ENCODE peak calls at places on chromosome 5, in five cellular contexts. Z, L, E, S and U are unnamed samples.

GRCh38 chr5:32642276-32643002 is 57.1 kb downstream of the SUB1 start:
- DNase-seq in Z (no peak), L (peak), E (no peak), S (no peak), U (peak)

GRCh38 chr5:91110709-91111108 is 272.4 kb downstream of the ARRDC3 start:
- DNase-seq in Z (no peak), L (no peak), E (no peak), S (no peak), U (peak)

GRCh38 chr5:132087661-132088060 is 14.1 kb downstream of the CSF2 start:
- DNase-seq in Z (no peak), L (no peak), E (no peak), S (no peak), U (no peak)

GRCh38 chr5:56941981-56942380 is 9.9 kb downstream of the MIER3 start:
- DNase-seq in Z (no peak), L (no peak), E (no peak), S (no peak), U (peak)

GRCh38 chr5:131996210-131997025 is 15.0 kb downstream of the ACSL6 start:
- DNase-seq in Z (no peak), L (no peak), E (no peak), S (peak), U (no peak)

GRCh38 chr5:168291961-168292782 is 727 bp downstream of the WWC1 start:
- DNase-seq in Z (no peak), L (no peak), E (no peak), S (peak), U (no peak)

GRCh38 chr5:169084775-169085566 is 216.0 kb downstream of the SLIT3 start:
- DNase-seq in Z (no peak), L (no peak), E (no peak), S (no peak), U (no peak)

GRCh38 chr5:54311178-54311811 is 922 bp upstream of the ARL15 start:
- DNase-seq in Z (no peak), L (no peak), E (no peak), S (no peak), U (no peak)

GRCh38 chr5:2896371-2897275 is 145.1 kb upstream of the IRX2 start:
- DNase-seq in Z (no peak), L (no peak), E (no peak), S (no peak), U (no peak)

GRCh38 chr5:78731884-78732283 is 83.3 kb upstream of the LHFPL2 start:
- DNase-seq in Z (no peak), L (no peak), E (no peak), S (no peak), U (peak)

GRCh38 chr5:60223342-60223741 is 329.8 kb upstream of the PDE4D start:
- DNase-seq in Z (no peak), L (no peak), E (no peak), S (no peak), U (no peak)

GRCh38 chr5:102737161-102737560 is 17.9 kb upstream of the PAM start:
- DNase-seq in Z (no peak), L (no peak), E (no peak), S (no peak), U (no peak)

GRCh38 chr5:36651775-36652685 is 45.6 kb downstream of the SLC1A3 start:
- DNase-seq in Z (no peak), L (no peak), E (no peak), S (no peak), U (peak)

GRCh38 chr5:112833971-112834370 is 27.1 kb upstream of the SRP19 start:
- DNase-seq in Z (no peak), L (no peak), E (no peak), S (no peak), U (no peak)

GRCh38 chr5:90983148-90983547 is 400.0 kb downstream of the ARRDC3 start:
- DNase-seq in Z (no peak), L (peak), E (no peak), S (no peak), U (peak)

GRCh38 chr5:139543423-139543991 is 17.6 kb upstream of the UBE2D2 start:
- DNase-seq in Z (no peak), L (no peak), E (peak), S (peak), U (peak)

GRCh38 chr5:116583085-116583766 is 8.6 kb upstream of the SEMA6A start:
- DNase-seq in Z (no peak), L (no peak), E (no peak), S (no peak), U (no peak)

GRCh38 chr5:148541054-148541835 is 113.1 kb downstream of the HTR4 start:
- DNase-seq in Z (no peak), L (no peak), E (no peak), S (no peak), U (no peak)

GRCh38 chr5:178199581-178200434 is 4.5 kb upstream of the HNRNPAB start:
- DNase-seq in Z (no peak), L (no peak), E (no peak), S (no peak), U (no peak)

GRCh38 chr5:132271251-132272246 is 14.1 kb downstream of the PDLIM4 start:
- DNase-seq in Z (no peak), L (no peak), E (no peak), S (peak), U (no peak)

GRCh38 chr5:58545912-58546311 is 37.0 kb upstream of the RAB3C start:
- DNase-seq in Z (no peak), L (peak), E (no peak), S (no peak), U (no peak)

GRCh38 chr5:141521244-141521781 is 32.4 kb downstream of the PCDHGC5 start:
- DNase-seq in Z (no peak), L (peak), E (peak), S (no peak), U (peak)

GRCh38 chr5:80860934-80861613 is 99.1 kb upstream of the RASGRF2 start:
- DNase-seq in Z (no peak), L (no peak), E (no peak), S (no peak), U (peak)

GRCh38 chr5:119795768-119796167 is 166.4 kb downstream of the FAM170A start:
- DNase-seq in Z (no peak), L (no peak), E (no peak), S (no peak), U (no peak)

GRCh38 chr5:98639258-98639657 is 134.2 kb upstream of the RGMB start:
- DNase-seq in Z (no peak), L (no peak), E (no peak), S (no peak), U (no peak)

GRCh38 chr5:9715891-9716335 is 85.8 kb upstream of the TAS2R1 start:
- DNase-seq in Z (no peak), L (no peak), E (no peak), S (no peak), U (peak)

GRCh38 chr5:111237470-111237869 is 13.3 kb downstream of the CAMK4 start:
- DNase-seq in Z (no peak), L (no peak), E (no peak), S (no peak), U (no peak)

DNA sequence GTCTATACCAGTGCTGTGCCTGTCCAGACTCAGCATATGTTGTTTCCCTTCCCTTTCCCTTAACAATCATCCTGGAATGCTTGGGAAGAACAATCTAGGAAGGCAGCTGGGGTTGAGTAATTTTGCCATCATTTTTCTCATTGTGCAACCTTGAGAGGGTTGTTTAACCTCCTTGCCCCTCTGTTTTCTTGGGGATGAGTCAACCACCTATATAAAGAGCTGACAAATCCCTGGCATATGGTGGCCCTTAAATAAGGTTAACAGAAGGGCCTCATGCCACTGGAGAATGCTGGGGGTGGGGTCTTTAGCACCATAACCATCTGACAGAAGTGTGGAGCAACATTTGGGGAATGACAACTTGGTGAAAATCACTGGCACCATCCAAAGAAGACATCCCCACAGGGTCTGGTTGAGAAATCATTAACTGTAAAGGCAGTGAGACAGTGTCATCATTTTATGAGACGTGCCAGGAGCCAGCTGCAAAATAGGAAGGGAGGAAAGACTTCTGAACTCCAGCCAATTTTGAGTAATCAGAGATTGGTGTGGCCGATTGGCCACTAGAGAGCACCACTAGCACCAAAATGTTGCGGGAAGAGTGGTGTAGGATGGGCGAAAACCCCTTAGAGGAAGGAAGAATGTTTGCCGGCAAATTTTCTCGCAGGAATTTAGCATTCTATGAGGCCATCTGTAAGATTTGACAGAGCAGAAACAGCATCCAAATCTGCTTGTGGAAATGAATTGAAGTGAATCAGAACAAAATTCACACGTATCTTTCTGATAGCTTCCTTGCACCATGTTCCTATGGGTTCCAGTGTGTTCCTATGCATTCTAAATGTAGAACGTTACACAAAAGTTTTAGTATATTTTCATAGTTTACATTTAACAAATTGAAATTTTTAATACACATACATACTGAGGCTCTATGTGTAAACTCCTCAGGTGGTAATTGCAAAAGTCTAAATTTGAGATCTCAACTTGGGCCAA is 113.8 kb downstream of the MSX2 start:
- DNase-seq in Z (no peak), L (peak), E (peak), S (no peak), U (peak)
- TF ChIP-seq CTCF in Z (no peak), L (peak), E (no peak), S (peak), U (peak)

DNA sequence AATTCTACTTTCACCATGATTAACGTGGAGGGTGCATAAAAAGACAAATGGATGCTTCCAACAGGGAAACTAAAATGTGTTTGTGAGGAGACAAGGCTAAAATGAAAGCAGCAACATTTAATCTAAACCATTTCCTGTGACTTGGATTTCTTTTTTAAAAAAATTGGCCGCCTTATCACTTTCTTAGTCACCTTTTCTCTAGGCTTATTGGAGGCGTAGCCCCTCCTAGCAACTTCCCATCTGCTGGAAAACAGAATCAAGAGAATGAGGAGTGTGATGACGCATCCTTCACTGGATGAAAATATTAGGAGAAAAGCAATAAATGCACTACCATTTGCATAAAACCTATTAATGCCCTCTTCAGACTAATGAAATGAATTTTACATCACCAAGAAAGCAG is 791 bp upstream of the GPR150 start:
- DNase-seq in Z (no peak), L (no peak), E (no peak), S (no peak), U (no peak)
- TF ChIP-seq CTCF in Z (no peak), L (no peak), E (no peak), S (no peak), U (no peak)

GRCh38 chr5:43008369-43009158 is 31.6 kb downstream of the ANXA2R start:
- DNase-seq in Z (peak), L (peak), E (peak), S (peak), U (peak)
- TF ChIP-seq CTCF in Z (peak), L (peak), E (no peak), S (peak), U (peak)

GRCh38 chr5:93221-93980 is 1.4 kb downstream of the PLEKHG4B start:
- DNase-seq in Z (no peak), L (no peak), E (no peak), S (no peak), U (no peak)

GRCh38 chr5:90590-91547 is 1.1 kb upstream of the PLEKHG4B start:
- DNase-seq in Z (no peak), L (no peak), E (no peak), S (no peak), U (no peak)

GRCh38 chr5:92391-93220 is 638 bp downstream of the PLEKHG4B start:
- DNase-seq in Z (no peak), L (no peak), E (no peak), S (no peak), U (no peak)

GRCh38 chr5:89337-90286 is 2.4 kb upstream of the PLEKHG4B start:
- DNase-seq in Z (no peak), L (no peak), E (no peak), S (no peak), U (no peak)

GRCh38 chr5:91556-92263 is at the start of gene PLEKHG4B:
- DNase-seq in Z (no peak), L (peak), E (no peak), S (peak), U (no peak)
- TF ChIP-seq CTCF in Z (no peak), L (no peak), E (no peak), S (no peak), U (no peak)

DNA sequence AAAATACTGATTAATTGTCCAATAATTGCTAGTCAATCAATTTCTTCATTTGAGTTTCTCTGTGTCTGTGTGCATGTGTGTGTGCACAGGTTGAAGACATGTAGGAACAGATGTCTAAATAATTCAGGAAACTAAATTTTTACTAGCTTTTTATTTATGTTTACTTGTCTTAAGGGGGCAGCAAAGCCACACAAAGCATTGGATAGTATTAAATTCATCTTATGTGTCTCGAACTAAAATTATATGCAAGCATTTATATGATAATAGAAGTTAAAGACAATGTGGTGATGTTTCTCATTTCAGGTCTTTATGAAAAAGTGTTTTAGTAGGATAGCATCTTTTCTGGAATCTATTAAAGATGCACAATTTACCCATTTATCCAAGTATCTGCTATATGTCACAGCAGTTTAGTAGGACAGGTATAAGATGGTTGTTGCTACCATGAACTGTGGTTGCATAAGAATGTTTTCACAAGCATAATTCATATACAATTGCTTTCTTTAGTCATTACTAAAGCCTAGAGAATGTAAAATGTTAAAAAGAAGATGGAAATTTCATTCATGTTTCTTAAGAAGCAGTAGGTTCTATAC is 784.6 kb upstream of the NUDT12 start:
- DNase-seq in Z (no peak), L (no peak), E (no peak), S (no peak), U (peak)
- TF ChIP-seq CTCF in Z (no peak), L (peak), E (no peak), S (no peak), U (no peak)

GRCh38 chr5:127419007-127419406 is 98.4 kb upstream of the PRRC1 start:
- DNase-seq in Z (no peak), L (no peak), E (no peak), S (no peak), U (no peak)
- TF ChIP-seq CTCF in Z (no peak), L (no peak), E (no peak), S (no peak), U (no peak)

DNA sequence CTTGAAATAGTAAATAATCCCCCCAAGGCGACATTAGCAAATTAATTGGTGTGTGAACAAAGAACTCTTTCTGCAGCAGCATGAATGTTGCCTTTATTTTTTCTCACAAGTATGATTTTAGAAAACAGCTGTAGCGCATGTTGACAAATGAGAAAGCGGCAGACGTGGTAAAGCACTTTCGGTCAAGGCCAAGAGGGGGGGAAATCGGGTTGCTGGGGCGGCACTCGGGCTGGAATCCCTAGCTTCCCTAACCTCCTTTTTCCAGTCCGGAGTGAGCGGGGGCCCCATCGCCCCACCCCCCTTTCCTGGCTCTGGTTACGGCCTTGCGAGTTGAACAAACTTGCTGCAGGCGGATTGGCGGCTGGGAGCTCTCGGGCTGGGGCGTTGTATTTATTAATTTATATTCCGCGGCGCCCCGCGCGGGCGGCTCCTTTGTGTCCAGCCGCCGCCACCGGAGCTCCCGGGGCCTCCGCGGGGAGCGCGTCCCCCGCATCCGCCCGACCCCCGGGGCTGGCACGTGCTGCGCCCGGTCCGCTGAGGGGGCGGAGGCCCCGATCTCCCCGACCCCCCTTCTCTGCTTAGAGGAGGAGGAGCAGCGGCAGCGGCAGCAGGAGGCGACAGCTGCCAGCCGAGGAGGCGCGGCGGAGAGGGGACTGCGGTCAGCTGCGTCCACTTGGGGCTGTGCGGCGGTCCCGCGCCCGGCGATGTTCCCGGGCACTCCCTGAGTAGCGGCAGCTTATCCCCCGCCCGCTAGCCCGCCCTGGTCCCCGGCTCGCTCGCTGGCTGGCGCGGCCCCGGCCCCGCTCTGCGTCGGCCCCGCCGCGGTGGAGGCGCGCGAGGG is at the start of gene RHOBTB3:
- DNase-seq in Z (peak), L (peak), E (peak), S (peak), U (peak)
- TF ChIP-seq CTCF in Z (no peak), L (peak), E (peak), S (no peak), U (no peak)

DNA sequence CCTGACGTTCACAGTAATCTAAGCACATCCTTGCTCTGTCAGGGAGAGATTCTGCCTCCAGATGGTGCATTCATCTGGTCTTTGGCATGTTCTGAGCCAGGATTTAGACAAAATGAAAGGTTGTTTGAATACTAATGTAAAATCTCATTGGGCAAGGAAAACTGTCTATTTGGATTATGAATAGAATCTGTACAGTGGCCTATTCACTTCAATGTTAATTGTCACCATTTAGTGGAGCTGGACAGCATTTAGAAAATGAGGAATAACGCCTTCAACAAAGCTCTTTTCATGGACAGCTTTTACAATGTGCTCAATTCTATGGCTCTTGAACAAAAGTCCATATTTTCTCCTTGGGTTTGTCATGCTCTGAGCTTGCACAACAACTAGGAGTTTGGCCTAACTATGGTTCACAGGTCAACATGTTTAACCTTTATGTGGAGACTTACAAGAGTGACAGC is 28.9 kb downstream of the ARHGEF28 start:
- DNase-seq in Z (no peak), L (no peak), E (no peak), S (no peak), U (no peak)
- TF ChIP-seq CTCF in Z (no peak), L (no peak), E (no peak), S (no peak), U (no peak)

DNA sequence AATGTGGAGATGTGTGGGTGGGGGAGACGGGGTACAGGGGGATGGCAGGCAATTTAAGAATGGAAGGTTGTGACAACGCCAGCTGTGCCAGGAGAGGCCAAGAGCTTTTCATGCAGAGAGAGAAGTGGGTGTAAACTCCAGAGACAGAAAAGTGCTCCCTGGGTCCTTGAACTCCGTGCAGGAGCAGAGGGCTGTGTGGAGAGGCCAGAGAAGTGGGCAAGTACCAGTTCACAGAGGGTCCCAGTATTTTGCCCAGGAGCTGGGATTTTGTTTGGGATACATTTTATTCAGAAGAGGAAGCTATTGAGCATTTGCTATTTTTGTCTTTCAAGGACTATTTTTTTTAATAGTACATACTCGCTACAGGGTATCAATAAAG is 19.5 kb upstream of the TCERG1 start:
- DNase-seq in Z (no peak), L (no peak), E (no peak), S (no peak), U (no peak)
- TF ChIP-seq CTCF in Z (no peak), L (no peak), E (no peak), S (no peak), U (no peak)